ENCODE peak calls at places on chromosomes 4 and X, in seven cellular contexts. One of them, this sample, is unnamed.
A peak's percentile ranks its signal among the peaks of the same experiment; 100 is the strongest.

GRCh38 chr4:5964030-5964429 is 54.2 kb downstream of the C4orf50 start:
- DNase-seq in T-helper 2 cell: no peak
- DNase-seq in GDM1: no peak
- DNase-seq in mesendoderm: no peak
- DNase-seq in AG04450: no peak
- DNase-seq in effector CD4-positive, alpha-beta T cell: no peak
- DNase-seq in skeletal muscle cell: no peak
- DNase-seq in this sample: no peak

GRCh38 chr4:24033626-24034025 is 143.8 kb upstream of the PPARGC1A start:
- DNase-seq in T-helper 2 cell: no peak
- DNase-seq in GDM1: no peak
- DNase-seq in mesendoderm: no peak
- DNase-seq in AG04450: no peak
- DNase-seq in effector CD4-positive, alpha-beta T cell: no peak
- DNase-seq in skeletal muscle cell: no peak
- DNase-seq in this sample: no peak

GRCh38 chr4:38739438-38739837 is 43.4 kb downstream of the TLR10 start:
- DNase-seq in T-helper 2 cell: no peak
- DNase-seq in GDM1: no peak
- DNase-seq in mesendoderm: no peak
- DNase-seq in AG04450: no peak
- DNase-seq in effector CD4-positive, alpha-beta T cell: no peak
- DNase-seq in skeletal muscle cell: no peak
- DNase-seq in this sample: no peak

GRCh38 chrX:143648705-143649104 is 12.8 kb upstream of the SLITRK4 start:
- DNase-seq in T-helper 2 cell: peak; percentile 9
- DNase-seq in GDM1: no peak
- DNase-seq in mesendoderm: peak; percentile 62
- DNase-seq in AG04450: no peak
- DNase-seq in effector CD4-positive, alpha-beta T cell: no peak
- DNase-seq in skeletal muscle cell: no peak
- DNase-seq in this sample: no peak

GRCh38 chr4:31100551-31100950 is 380.4 kb downstream of the PCDH7 start:
- DNase-seq in T-helper 2 cell: no peak
- DNase-seq in GDM1: no peak
- DNase-seq in mesendoderm: no peak
- DNase-seq in AG04450: no peak
- DNase-seq in effector CD4-positive, alpha-beta T cell: no peak
- DNase-seq in skeletal muscle cell: no peak
- DNase-seq in this sample: no peak

GRCh38 chrX:98379134-98379533 is 1495.4 kb downstream of the RPA4 start:
- DNase-seq in T-helper 2 cell: no peak
- DNase-seq in GDM1: no peak
- DNase-seq in mesendoderm: no peak
- DNase-seq in AG04450: no peak
- DNase-seq in effector CD4-positive, alpha-beta T cell: no peak
- DNase-seq in skeletal muscle cell: no peak
- DNase-seq in this sample: no peak

GRCh38 chr4:159747983-159748382 is 645.1 kb downstream of the RAPGEF2 start:
- DNase-seq in T-helper 2 cell: no peak
- DNase-seq in GDM1: no peak
- DNase-seq in mesendoderm: no peak
- DNase-seq in AG04450: no peak
- DNase-seq in effector CD4-positive, alpha-beta T cell: no peak
- DNase-seq in skeletal muscle cell: no peak
- DNase-seq in this sample: no peak

GRCh38 chrX:155009994-155010472 is 12.5 kb downstream of the F8 start:
- DNase-seq in T-helper 2 cell: no peak
- DNase-seq in GDM1: no peak
- DNase-seq in mesendoderm: no peak
- DNase-seq in AG04450: no peak
- DNase-seq in effector CD4-positive, alpha-beta T cell: no peak
- DNase-seq in skeletal muscle cell: no peak
- DNase-seq in this sample: no peak

GRCh38 chrX:133645977-133646750 is 230.9 kb upstream of the GPC4 start:
- DNase-seq in T-helper 2 cell: no peak
- DNase-seq in GDM1: no peak
- DNase-seq in mesendoderm: no peak
- DNase-seq in AG04450: no peak
- DNase-seq in effector CD4-positive, alpha-beta T cell: no peak
- DNase-seq in skeletal muscle cell: peak; percentile 80
- DNase-seq in this sample: no peak

GRCh38 chr4:81469774-81470455 is 1.8 kb downstream of the RASGEF1B start:
- DNase-seq in T-helper 2 cell: no peak
- DNase-seq in GDM1: no peak
- DNase-seq in mesendoderm: peak; percentile 51
- DNase-seq in AG04450: no peak
- DNase-seq in effector CD4-positive, alpha-beta T cell: no peak
- DNase-seq in skeletal muscle cell: no peak
- DNase-seq in this sample: no peak

GRCh38 chr4:188091-188490 is 63.8 kb downstream of the ZNF718 start:
- DNase-seq in T-helper 2 cell: no peak
- DNase-seq in GDM1: no peak
- DNase-seq in mesendoderm: no peak
- DNase-seq in AG04450: no peak
- DNase-seq in effector CD4-positive, alpha-beta T cell: no peak
- DNase-seq in skeletal muscle cell: no peak
- DNase-seq in this sample: no peak

GRCh38 chrX:15512401-15512965 is 11.9 kb downstream of the BMX start:
- DNase-seq in T-helper 2 cell: no peak
- DNase-seq in GDM1: no peak
- DNase-seq in mesendoderm: no peak
- DNase-seq in AG04450: no peak
- DNase-seq in effector CD4-positive, alpha-beta T cell: no peak
- DNase-seq in skeletal muscle cell: no peak
- DNase-seq in this sample: no peak

GRCh38 chr4:158259955-158260575 is 49.8 kb downstream of the TMEM144 start:
- DNase-seq in T-helper 2 cell: peak; percentile 1
- DNase-seq in GDM1: no peak
- DNase-seq in mesendoderm: peak; percentile 14
- DNase-seq in AG04450: no peak
- DNase-seq in effector CD4-positive, alpha-beta T cell: no peak
- DNase-seq in skeletal muscle cell: no peak
- DNase-seq in this sample: no peak

GRCh38 chr4:53709693-53710092 is 118.4 kb upstream of the LNX1 start:
- DNase-seq in T-helper 2 cell: no peak
- DNase-seq in GDM1: no peak
- DNase-seq in mesendoderm: no peak
- DNase-seq in AG04450: no peak
- DNase-seq in effector CD4-positive, alpha-beta T cell: no peak
- DNase-seq in skeletal muscle cell: no peak
- DNase-seq in this sample: no peak

GRCh38 chr4:26088433-26088928 is 174.5 kb downstream of the SMIM20 start:
- DNase-seq in T-helper 2 cell: peak; percentile 40
- DNase-seq in GDM1: peak; percentile 42
- DNase-seq in mesendoderm: no peak
- DNase-seq in AG04450: peak; percentile 36
- DNase-seq in effector CD4-positive, alpha-beta T cell: no peak
- DNase-seq in skeletal muscle cell: peak; percentile 73
- DNase-seq in this sample: no peak

GRCh38 chrX:100928660-100929613 is at the start of gene XKRX:
- DNase-seq in T-helper 2 cell: peak; percentile 40
- DNase-seq in GDM1: no peak
- DNase-seq in mesendoderm: peak; percentile 77
- DNase-seq in AG04450: no peak
- DNase-seq in effector CD4-positive, alpha-beta T cell: no peak
- DNase-seq in skeletal muscle cell: no peak
- DNase-seq in this sample: peak; percentile 18

GRCh38 chrX:134670241-134670811 is 12.1 kb upstream of the PLAC1 start:
- DNase-seq in T-helper 2 cell: no peak
- DNase-seq in GDM1: no peak
- DNase-seq in mesendoderm: peak; percentile 80
- DNase-seq in AG04450: peak; percentile 61
- DNase-seq in effector CD4-positive, alpha-beta T cell: no peak
- DNase-seq in skeletal muscle cell: no peak
- DNase-seq in this sample: no peak

GRCh38 chrX:31038585-31039326 is 33.1 kb downstream of the FTHL17 start:
- DNase-seq in T-helper 2 cell: peak; percentile 61
- DNase-seq in GDM1: no peak
- DNase-seq in mesendoderm: peak; percentile 24
- DNase-seq in AG04450: peak; percentile 1
- DNase-seq in effector CD4-positive, alpha-beta T cell: no peak
- DNase-seq in skeletal muscle cell: no peak
- DNase-seq in this sample: no peak

GRCh38 chr4:4606321-4606720 is 64.5 kb upstream of the STX18 start:
- DNase-seq in T-helper 2 cell: no peak
- DNase-seq in GDM1: no peak
- DNase-seq in mesendoderm: no peak
- DNase-seq in AG04450: no peak
- DNase-seq in effector CD4-positive, alpha-beta T cell: no peak
- DNase-seq in skeletal muscle cell: no peak
- DNase-seq in this sample: no peak

GRCh38 chrX:27086221-27086620 is 376.9 kb downstream of the PPP4R3C start:
- DNase-seq in T-helper 2 cell: no peak
- DNase-seq in GDM1: no peak
- DNase-seq in mesendoderm: no peak
- DNase-seq in AG04450: no peak
- DNase-seq in effector CD4-positive, alpha-beta T cell: no peak
- DNase-seq in skeletal muscle cell: no peak
- DNase-seq in this sample: no peak

GRCh38 chr4:81919238-81919637 is 447.5 kb upstream of the RASGEF1B start:
- DNase-seq in T-helper 2 cell: no peak
- DNase-seq in GDM1: no peak
- DNase-seq in mesendoderm: peak; percentile 81
- DNase-seq in AG04450: no peak
- DNase-seq in effector CD4-positive, alpha-beta T cell: no peak
- DNase-seq in skeletal muscle cell: no peak
- DNase-seq in this sample: no peak

GRCh38 chrX:24100713-24101112 is 46.0 kb downstream of the EIF2S3 start:
- DNase-seq in T-helper 2 cell: peak; percentile 72
- DNase-seq in GDM1: no peak
- DNase-seq in mesendoderm: no peak
- DNase-seq in AG04450: no peak
- DNase-seq in effector CD4-positive, alpha-beta T cell: no peak
- DNase-seq in skeletal muscle cell: peak; percentile 47
- DNase-seq in this sample: no peak

GRCh38 chr4:26826721-26827120 is 33.9 kb upstream of the STIM2 start:
- DNase-seq in T-helper 2 cell: no peak
- DNase-seq in GDM1: no peak
- DNase-seq in mesendoderm: no peak
- DNase-seq in AG04450: no peak
- DNase-seq in effector CD4-positive, alpha-beta T cell: no peak
- DNase-seq in skeletal muscle cell: no peak
- DNase-seq in this sample: no peak

GRCh38 chr4:93710101-93710846 is 118.3 kb upstream of the ATOH1 start:
- DNase-seq in T-helper 2 cell: no peak
- DNase-seq in GDM1: no peak
- DNase-seq in mesendoderm: peak; percentile 76
- DNase-seq in AG04450: no peak
- DNase-seq in effector CD4-positive, alpha-beta T cell: no peak
- DNase-seq in skeletal muscle cell: no peak
- DNase-seq in this sample: no peak

GRCh38 chr4:2943364-2944090 is 19.7 kb downstream of the NOP14 start:
- DNase-seq in T-helper 2 cell: no peak
- DNase-seq in GDM1: no peak
- DNase-seq in mesendoderm: no peak
- DNase-seq in AG04450: no peak
- DNase-seq in effector CD4-positive, alpha-beta T cell: no peak
- DNase-seq in skeletal muscle cell: no peak
- DNase-seq in this sample: no peak